ENCODE peak calls at places on chromosome 21, in six cellular contexts. One of them, this sample, is unnamed.

GRCh38 chr21:29849735-29850176 is 90.0 kb downstream of the GRIK1 start:
- DNase-seq in osteocyte: no peak
- DNase-seq in CD8-positive, alpha-beta T cell: peak; percentile 24
- DNase-seq in mesothelial cell of epicardium: no peak
- DNase-seq in fibroblast of the aortic adventitia: peak; percentile 72
- DNase-seq in AG10803: peak; percentile 61
- DNase-seq in this sample: no peak

GRCh38 chr21:43812139-43812821 is 22.9 kb downstream of the RRP1 start:
- DNase-seq in osteocyte: no peak
- DNase-seq in CD8-positive, alpha-beta T cell: no peak
- DNase-seq in mesothelial cell of epicardium: no peak
- DNase-seq in fibroblast of the aortic adventitia: peak; percentile 7
- DNase-seq in AG10803: peak; percentile 37
- DNase-seq in this sample: no peak

GRCh38 chr21:25752389-25752788 is 17.6 kb downstream of the GABPA start:
- DNase-seq in osteocyte: no peak
- DNase-seq in CD8-positive, alpha-beta T cell: no peak
- DNase-seq in mesothelial cell of epicardium: no peak
- DNase-seq in fibroblast of the aortic adventitia: no peak
- DNase-seq in AG10803: no peak
- DNase-seq in this sample: no peak

GRCh38 chr21:29302340-29302991 is 3.7 kb downstream of the BACH1 start:
- DNase-seq in osteocyte: no peak
- DNase-seq in CD8-positive, alpha-beta T cell: no peak
- DNase-seq in mesothelial cell of epicardium: no peak
- DNase-seq in fibroblast of the aortic adventitia: peak; percentile 20
- DNase-seq in AG10803: no peak
- DNase-seq in this sample: no peak

GRCh38 chr21:43659136-43660000 is at the start of the genes HSF2BP and RRP1B:
- DNase-seq in osteocyte: peak; percentile 94
- DNase-seq in CD8-positive, alpha-beta T cell: peak; percentile 73
- DNase-seq in mesothelial cell of epicardium: peak; percentile 72
- DNase-seq in fibroblast of the aortic adventitia: peak; percentile 74
- DNase-seq in AG10803: peak; percentile 82
- DNase-seq in this sample: peak; percentile 85

GRCh38 chr21:35925497-35925896 is 134.8 kb downstream of the SETD4 start:
- DNase-seq in osteocyte: no peak
- DNase-seq in CD8-positive, alpha-beta T cell: no peak
- DNase-seq in mesothelial cell of epicardium: no peak
- DNase-seq in fibroblast of the aortic adventitia: peak; percentile 67
- DNase-seq in AG10803: peak; percentile 28
- DNase-seq in this sample: no peak

GRCh38 chr21:36260030-36260787 is 59.8 kb upstream of the MORC3 start:
- DNase-seq in osteocyte: no peak
- DNase-seq in CD8-positive, alpha-beta T cell: peak; percentile 50
- DNase-seq in mesothelial cell of epicardium: no peak
- DNase-seq in fibroblast of the aortic adventitia: peak; percentile 86
- DNase-seq in AG10803: peak; percentile 68
- DNase-seq in this sample: no peak

GRCh38 chr21:26425576-26425975 is 147.5 kb downstream of the CYYR1 start:
- DNase-seq in osteocyte: no peak
- DNase-seq in CD8-positive, alpha-beta T cell: no peak
- DNase-seq in mesothelial cell of epicardium: no peak
- DNase-seq in fibroblast of the aortic adventitia: no peak
- DNase-seq in AG10803: no peak
- DNase-seq in this sample: no peak

GRCh38 chr21:33403786-33404571 is 766 bp downstream of the IFNGR2 start:
- DNase-seq in osteocyte: peak; percentile 87
- DNase-seq in CD8-positive, alpha-beta T cell: no peak
- DNase-seq in mesothelial cell of epicardium: peak; percentile 30
- DNase-seq in fibroblast of the aortic adventitia: peak; percentile 59
- DNase-seq in AG10803: peak; percentile 64
- DNase-seq in this sample: peak; percentile 85

GRCh38 chr21:36696640-36697472 is 2.1 kb upstream of the SIM2 start:
- DNase-seq in osteocyte: no peak
- DNase-seq in CD8-positive, alpha-beta T cell: no peak
- DNase-seq in mesothelial cell of epicardium: no peak
- DNase-seq in fibroblast of the aortic adventitia: no peak
- DNase-seq in AG10803: no peak
- DNase-seq in this sample: peak; percentile 67

GRCh38 chr21:20647603-20648002 is 350.6 kb upstream of the NCAM2 start:
- DNase-seq in osteocyte: no peak
- DNase-seq in CD8-positive, alpha-beta T cell: no peak
- DNase-seq in mesothelial cell of epicardium: no peak
- DNase-seq in fibroblast of the aortic adventitia: peak; percentile 19
- DNase-seq in AG10803: no peak
- DNase-seq in this sample: no peak

GRCh38 chr21:44043613-44044012 is 31.5 kb downstream of the TRAPPC10 start:
- DNase-seq in osteocyte: no peak
- DNase-seq in CD8-positive, alpha-beta T cell: no peak
- DNase-seq in mesothelial cell of epicardium: no peak
- DNase-seq in fibroblast of the aortic adventitia: no peak
- DNase-seq in AG10803: no peak
- DNase-seq in this sample: no peak

GRCh38 chr21:32349333-32349944 is 43.4 kb downstream of the URB1 start:
- DNase-seq in osteocyte: no peak
- DNase-seq in CD8-positive, alpha-beta T cell: no peak
- DNase-seq in mesothelial cell of epicardium: no peak
- DNase-seq in fibroblast of the aortic adventitia: no peak
- DNase-seq in AG10803: no peak
- DNase-seq in this sample: no peak

GRCh38 chr21:41207401-41208388 is 39.7 kb downstream of the BACE2 start:
- DNase-seq in osteocyte: no peak
- DNase-seq in CD8-positive, alpha-beta T cell: no peak
- DNase-seq in mesothelial cell of epicardium: peak; percentile 37
- DNase-seq in fibroblast of the aortic adventitia: peak; percentile 92
- DNase-seq in AG10803: peak; percentile 75
- DNase-seq in this sample: peak; percentile 82

GRCh38 chr21:19535356-19535755 is 1131.8 kb upstream of the TMPRSS15 start:
- DNase-seq in osteocyte: no peak
- DNase-seq in CD8-positive, alpha-beta T cell: no peak
- DNase-seq in mesothelial cell of epicardium: no peak
- DNase-seq in fibroblast of the aortic adventitia: no peak
- DNase-seq in AG10803: no peak
- DNase-seq in this sample: no peak

GRCh38 chr21:34806423-34806822 is 137.6 kb downstream of the CLIC6 start:
- DNase-seq in osteocyte: no peak
- DNase-seq in CD8-positive, alpha-beta T cell: no peak
- DNase-seq in mesothelial cell of epicardium: no peak
- DNase-seq in fibroblast of the aortic adventitia: no peak
- DNase-seq in AG10803: no peak
- DNase-seq in this sample: no peak

GRCh38 chr21:34808569-34809204 is 139.9 kb downstream of the CLIC6 start:
- DNase-seq in osteocyte: no peak
- DNase-seq in CD8-positive, alpha-beta T cell: no peak
- DNase-seq in mesothelial cell of epicardium: no peak
- DNase-seq in fibroblast of the aortic adventitia: peak; percentile 84
- DNase-seq in AG10803: peak; percentile 82
- DNase-seq in this sample: no peak

GRCh38 chr21:34807881-34808568 is 139.2 kb downstream of the CLIC6 start:
- DNase-seq in osteocyte: no peak
- DNase-seq in CD8-positive, alpha-beta T cell: peak; percentile 62
- DNase-seq in mesothelial cell of epicardium: no peak
- DNase-seq in fibroblast of the aortic adventitia: peak; percentile 97
- DNase-seq in AG10803: peak; percentile 95
- DNase-seq in this sample: no peak

GRCh38 chr21:34805157-34805556 is 136.4 kb downstream of the CLIC6 start:
- DNase-seq in osteocyte: no peak
- DNase-seq in CD8-positive, alpha-beta T cell: no peak
- DNase-seq in mesothelial cell of epicardium: no peak
- DNase-seq in fibroblast of the aortic adventitia: no peak
- DNase-seq in AG10803: no peak
- DNase-seq in this sample: no peak

GRCh38 chr21:34807146-34807880 is 138.5 kb downstream of the CLIC6 start:
- DNase-seq in osteocyte: no peak
- DNase-seq in CD8-positive, alpha-beta T cell: peak; percentile 67
- DNase-seq in mesothelial cell of epicardium: no peak
- DNase-seq in fibroblast of the aortic adventitia: peak; percentile 93
- DNase-seq in AG10803: peak; percentile 92
- DNase-seq in this sample: no peak
- TF ChIP-seq CTCF in osteocyte: no peak
- TF ChIP-seq CTCF in CD8-positive, alpha-beta T cell: no peak
- TF ChIP-seq CTCF in mesothelial cell of epicardium: no peak
- TF ChIP-seq CTCF in fibroblast of the aortic adventitia: no peak
- TF ChIP-seq CTCF in AG10803: no peak
- TF ChIP-seq CTCF in this sample: no peak

GRCh38 chr21:45347712-45348477 is 57.1 kb upstream of the COL18A1 start:
- DNase-seq in osteocyte: no peak
- DNase-seq in CD8-positive, alpha-beta T cell: no peak
- DNase-seq in mesothelial cell of epicardium: no peak
- DNase-seq in fibroblast of the aortic adventitia: no peak
- DNase-seq in AG10803: no peak
- DNase-seq in this sample: no peak

GRCh38 chr21:45348591-45349327 is 56.2 kb upstream of the COL18A1 start:
- DNase-seq in osteocyte: no peak
- DNase-seq in CD8-positive, alpha-beta T cell: no peak
- DNase-seq in mesothelial cell of epicardium: no peak
- DNase-seq in fibroblast of the aortic adventitia: no peak
- DNase-seq in AG10803: no peak
- DNase-seq in this sample: no peak

GRCh38 chr21:45350206-45350854 is 54.6 kb upstream of the COL18A1 start:
- DNase-seq in osteocyte: no peak
- DNase-seq in CD8-positive, alpha-beta T cell: no peak
- DNase-seq in mesothelial cell of epicardium: no peak
- DNase-seq in fibroblast of the aortic adventitia: no peak
- DNase-seq in AG10803: no peak
- DNase-seq in this sample: no peak

GRCh38 chr21:45344576-45344975 is 56.9 kb upstream of the POFUT2 start:
- DNase-seq in osteocyte: no peak
- DNase-seq in CD8-positive, alpha-beta T cell: no peak
- DNase-seq in mesothelial cell of epicardium: no peak
- DNase-seq in fibroblast of the aortic adventitia: no peak
- DNase-seq in AG10803: no peak
- DNase-seq in this sample: no peak

GRCh38 chr21:45347048-45347711 is 57.8 kb upstream of the COL18A1 start:
- DNase-seq in osteocyte: no peak
- DNase-seq in CD8-positive, alpha-beta T cell: no peak
- DNase-seq in mesothelial cell of epicardium: no peak
- DNase-seq in fibroblast of the aortic adventitia: peak; percentile 41
- DNase-seq in AG10803: no peak
- DNase-seq in this sample: no peak
- TF ChIP-seq CTCF in osteocyte: no peak
- TF ChIP-seq CTCF in CD8-positive, alpha-beta T cell: no peak
- TF ChIP-seq CTCF in mesothelial cell of epicardium: no peak
- TF ChIP-seq CTCF in fibroblast of the aortic adventitia: peak; percentile 23
- TF ChIP-seq CTCF in AG10803: no peak
- TF ChIP-seq CTCF in this sample: no peak

DNA sequence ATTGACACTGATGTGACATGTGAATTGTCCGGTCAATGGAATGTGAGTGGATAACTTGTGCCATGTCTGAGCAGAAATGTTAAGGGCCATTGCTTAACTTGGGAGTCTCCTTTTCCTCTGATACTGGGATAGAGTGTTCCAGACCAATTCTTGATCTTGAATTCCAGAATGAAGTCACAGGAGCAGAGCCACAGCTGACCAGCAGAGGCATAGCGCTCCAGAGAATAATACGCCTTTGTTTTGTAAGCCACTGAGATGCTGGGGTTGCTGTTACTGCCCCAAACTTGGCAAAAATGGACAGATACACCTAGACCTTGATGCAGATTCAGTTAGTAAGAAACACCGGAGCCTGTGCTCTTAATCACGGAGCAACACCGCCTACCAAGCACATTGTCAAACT is 6.3 kb downstream of the KCNJ6 start:
- DNase-seq in osteocyte: no peak
- DNase-seq in CD8-positive, alpha-beta T cell: no peak
- DNase-seq in mesothelial cell of epicardium: no peak
- DNase-seq in fibroblast of the aortic adventitia: no peak
- DNase-seq in AG10803: no peak
- DNase-seq in this sample: no peak
- TF ChIP-seq CTCF in osteocyte: peak; percentile 14
- TF ChIP-seq CTCF in CD8-positive, alpha-beta T cell: no peak
- TF ChIP-seq CTCF in mesothelial cell of epicardium: no peak
- TF ChIP-seq CTCF in fibroblast of the aortic adventitia: no peak
- TF ChIP-seq CTCF in AG10803: peak; percentile 9
- TF ChIP-seq CTCF in this sample: no peak

GRCh38 chr21:45695086-45695485 is 51.6 kb downstream of the PCBP3 start:
- DNase-seq in osteocyte: no peak
- DNase-seq in CD8-positive, alpha-beta T cell: no peak
- DNase-seq in mesothelial cell of epicardium: no peak
- DNase-seq in fibroblast of the aortic adventitia: no peak
- DNase-seq in AG10803: no peak
- DNase-seq in this sample: no peak
- TF ChIP-seq CTCF in osteocyte: peak; percentile 16
- TF ChIP-seq CTCF in CD8-positive, alpha-beta T cell: no peak
- TF ChIP-seq CTCF in mesothelial cell of epicardium: no peak
- TF ChIP-seq CTCF in fibroblast of the aortic adventitia: no peak
- TF ChIP-seq CTCF in AG10803: no peak
- TF ChIP-seq CTCF in this sample: no peak

GRCh38 chr21:38351961-38352521 is 95.2 kb downstream of the KCNJ15 start:
- DNase-seq in osteocyte: no peak
- DNase-seq in CD8-positive, alpha-beta T cell: no peak
- DNase-seq in mesothelial cell of epicardium: no peak
- DNase-seq in fibroblast of the aortic adventitia: peak; percentile 84
- DNase-seq in AG10803: peak; percentile 91
- DNase-seq in this sample: no peak
- TF ChIP-seq CTCF in osteocyte: no peak
- TF ChIP-seq CTCF in CD8-positive, alpha-beta T cell: no peak
- TF ChIP-seq CTCF in mesothelial cell of epicardium: no peak
- TF ChIP-seq CTCF in fibroblast of the aortic adventitia: no peak
- TF ChIP-seq CTCF in AG10803: no peak
- TF ChIP-seq CTCF in this sample: no peak

GRCh38 chr21:17045214-17045835 is 467.5 kb upstream of the CXADR start:
- DNase-seq in osteocyte: no peak
- DNase-seq in CD8-positive, alpha-beta T cell: no peak
- DNase-seq in mesothelial cell of epicardium: no peak
- DNase-seq in fibroblast of the aortic adventitia: peak; percentile 61
- DNase-seq in AG10803: peak; percentile 24
- DNase-seq in this sample: no peak
- TF ChIP-seq CTCF in osteocyte: peak; percentile 64
- TF ChIP-seq CTCF in CD8-positive, alpha-beta T cell: no peak
- TF ChIP-seq CTCF in mesothelial cell of epicardium: no peak
- TF ChIP-seq CTCF in fibroblast of the aortic adventitia: peak; percentile 54
- TF ChIP-seq CTCF in AG10803: peak; percentile 53
- TF ChIP-seq CTCF in this sample: no peak

This sample was measured in coronary artery.